ENCODE peak calls at places on chromosomes 12 and 14, in five cellular contexts. K is C1 segment of cervical spinal cord, N is hippocampal formation, H is mucosa of descending colon, V is neural crest cell. Y is an unnamed sample.
A peak's percentile ranks its signal among the peaks of the same experiment; 100 is the strongest.

GRCh38 chr12:121767525-121768016 is 25.9 kb downstream of the RHOF start:
- DNase-seq in K (peak; percentile 29), N (peak; percentile 55), H (no peak), V (no peak), Y (no peak)

GRCh38 chr14:100015251-100015655 is 50.0 kb upstream of the EVL start:
- DNase-seq in K (no peak), N (no peak), H (no peak), V (no peak), Y (no peak)

GRCh38 chr12:114405449-114406271 is at the start of gene TBX5:
- DNase-seq in K (no peak), N (no peak), H (no peak), V (no peak), Y (no peak)

GRCh38 chr12:71581206-71581605 is 82.4 kb downstream of the ZFC3H1 start:
- DNase-seq in K (no peak), N (no peak), H (no peak), V (no peak), Y (no peak)

GRCh38 chr14:34604990-34605389 is 25.0 kb downstream of the SNX6 start:
- DNase-seq in K (no peak), N (no peak), H (no peak), V (no peak), Y (no peak)

GRCh38 chr12:123732251-123732650 is 20.1 kb downstream of the ATP6V0A2 start:
- DNase-seq in K (no peak), N (no peak), H (no peak), V (no peak), Y (no peak)

GRCh38 chr14:95452176-95452889 is 64.1 kb downstream of the SYNE3 start:
- DNase-seq in K (no peak), N (peak; percentile 21), H (no peak), V (no peak), Y (no peak)

GRCh38 chr12:52650520-52651081 is 1.4 kb downstream of the KRT2 start:
- DNase-seq in K (no peak), N (no peak), H (no peak), V (no peak), Y (no peak)

GRCh38 chr14:25095784-25096390 is 45.9 kb upstream of the STXBP6 start:
- DNase-seq in K (no peak), N (no peak), H (peak; percentile 50), V (no peak), Y (no peak)

GRCh38 chr14:74868739-74869138 is 7.2 kb downstream of the PROX2 start:
- DNase-seq in K (no peak), N (no peak), H (no peak), V (no peak), Y (no peak)

GRCh38 chr12:46442239-46442638 is 69.7 kb upstream of the SLC38A2 start:
- DNase-seq in K (no peak), N (no peak), H (no peak), V (no peak), Y (no peak)

GRCh38 chr12:60398547-60398946 is 802.7 kb downstream of the SLC16A7 start:
- DNase-seq in K (no peak), N (no peak), H (no peak), V (no peak), Y (no peak)

Y was measured in gastrocnemius medialis.